ENCODE peak calls at places on chromosome 15, in four cellular contexts. One of them, this sample, is unnamed.

GRCh38 chr15:80599359-80599758 is 95.8 kb upstream of the ABHD17C start:
- DNase-seq in tibial artery: no peak
- DNase-seq in psoas muscle: no peak
- DNase-seq in CD8-positive, alpha-beta T cell: no peak
- DNase-seq in this sample: no peak

GRCh38 chr15:65418596-65418995 is 4.2 kb downstream of the IGDCC4 start:
- DNase-seq in CD8-positive, alpha-beta T cell: no peak
- DNase-seq in tibial artery: no peak
- DNase-seq in psoas muscle: no peak
- DNase-seq in this sample: no peak

GRCh38 chr15:65646486-65646885 is 24.7 kb downstream of the SLC24A1 start:
- DNase-seq in tibial artery: no peak
- DNase-seq in psoas muscle: no peak
- DNase-seq in CD8-positive, alpha-beta T cell: no peak
- DNase-seq in this sample: no peak

GRCh38 chr15:45573961-45574629 is 13.1 kb upstream of the BLOC1S6 start:
- DNase-seq in psoas muscle: no peak
- DNase-seq in tibial artery: no peak
- DNase-seq in CD8-positive, alpha-beta T cell: no peak
- DNase-seq in this sample: no peak

GRCh38 chr15:49888341-49888693 is 230.7 kb downstream of the ATP8B4 start:
- DNase-seq in tibial artery: no peak
- DNase-seq in psoas muscle: no peak
- DNase-seq in CD8-positive, alpha-beta T cell: no peak
- DNase-seq in this sample: no peak

GRCh38 chr15:66741646-66742045 is 39.6 kb downstream of the SMAD6 start:
- DNase-seq in tibial artery: no peak
- DNase-seq in psoas muscle: no peak
- DNase-seq in CD8-positive, alpha-beta T cell: no peak
- DNase-seq in this sample: peak; percentile 15

GRCh38 chr15:63370764-63371163 is 10.9 kb downstream of the CA12 start:
- DNase-seq in CD8-positive, alpha-beta T cell: no peak
- DNase-seq in psoas muscle: no peak
- DNase-seq in tibial artery: no peak
- DNase-seq in this sample: no peak

GRCh38 chr15:47773163-47773562 is 55.9 kb downstream of the SEMA6D start:
- DNase-seq in psoas muscle: no peak
- DNase-seq in tibial artery: no peak
- DNase-seq in CD8-positive, alpha-beta T cell: no peak
- DNase-seq in this sample: no peak

GRCh38 chr15:73483053-73483452 is 40.1 kb downstream of the REC114 start:
- DNase-seq in tibial artery: no peak
- DNase-seq in CD8-positive, alpha-beta T cell: no peak
- DNase-seq in psoas muscle: no peak
- DNase-seq in this sample: no peak

GRCh38 chr15:101140697-101141065 is 111.2 kb downstream of the CHSY1 start:
- DNase-seq in tibial artery: no peak
- DNase-seq in CD8-positive, alpha-beta T cell: no peak
- DNase-seq in psoas muscle: no peak
- DNase-seq in this sample: no peak

GRCh38 chr15:87267798-87268197 is 988.7 kb downstream of the NTRK3 start:
- DNase-seq in tibial artery: no peak
- DNase-seq in CD8-positive, alpha-beta T cell: no peak
- DNase-seq in psoas muscle: no peak
- DNase-seq in this sample: no peak

GRCh38 chr15:68408526-68408925 is 23.4 kb downstream of the ITGA11 start:
- DNase-seq in CD8-positive, alpha-beta T cell: no peak
- DNase-seq in tibial artery: no peak
- DNase-seq in psoas muscle: no peak
- DNase-seq in this sample: no peak

GRCh38 chr15:96553006-96553405 is 222.5 kb downstream of the NR2F2 start:
- DNase-seq in tibial artery: no peak
- DNase-seq in psoas muscle: no peak
- DNase-seq in CD8-positive, alpha-beta T cell: no peak
- DNase-seq in this sample: no peak

GRCh38 chr15:95620934-95621579 is 709.4 kb upstream of the NR2F2 start:
- DNase-seq in CD8-positive, alpha-beta T cell: no peak
- DNase-seq in psoas muscle: no peak
- DNase-seq in tibial artery: no peak
- DNase-seq in this sample: no peak

GRCh38 chr15:84594617-84595290 is 6.1 kb upstream of the ZSCAN2 start:
- DNase-seq in CD8-positive, alpha-beta T cell: no peak
- DNase-seq in tibial artery: no peak
- DNase-seq in psoas muscle: no peak
- DNase-seq in this sample: no peak

GRCh38 chr15:61075741-61076140 is 153.4 kb downstream of the RORA start:
- DNase-seq in tibial artery: no peak
- DNase-seq in psoas muscle: no peak
- DNase-seq in CD8-positive, alpha-beta T cell: no peak
- DNase-seq in this sample: no peak

GRCh38 chr15:68187559-68187958 is 17.6 kb downstream of the CALML4 start:
- DNase-seq in psoas muscle: no peak
- DNase-seq in tibial artery: no peak
- DNase-seq in CD8-positive, alpha-beta T cell: no peak
- DNase-seq in this sample: no peak

GRCh38 chr15:73900129-73900712 is 26.0 kb upstream of the LOXL1 start:
- DNase-seq in psoas muscle: no peak
- DNase-seq in CD8-positive, alpha-beta T cell: no peak
- DNase-seq in tibial artery: peak; percentile 71
- DNase-seq in this sample: no peak

GRCh38 chr15:33654859-33655258 is 313.4 kb upstream of the CHRM5 start:
- DNase-seq in CD8-positive, alpha-beta T cell: no peak
- DNase-seq in tibial artery: no peak
- DNase-seq in psoas muscle: no peak
- DNase-seq in this sample: no peak

GRCh38 chr15:61112231-61112630 is 116.9 kb downstream of the RORA start:
- DNase-seq in tibial artery: no peak
- DNase-seq in CD8-positive, alpha-beta T cell: no peak
- DNase-seq in psoas muscle: no peak
- DNase-seq in this sample: no peak

GRCh38 chr15:25714538-25714840 is 148.6 kb downstream of the ATP10A start:
- DNase-seq in psoas muscle: no peak
- DNase-seq in tibial artery: peak; percentile 35
- DNase-seq in CD8-positive, alpha-beta T cell: no peak
- DNase-seq in this sample: no peak

GRCh38 chr15:85708402-85708932 is 86.3 kb downstream of the KLHL25 start:
- DNase-seq in CD8-positive, alpha-beta T cell: no peak
- DNase-seq in psoas muscle: no peak
- DNase-seq in tibial artery: no peak
- DNase-seq in this sample: no peak

GRCh38 chr15:71802770-71803169 is 7.6 kb upstream of the NR2E3 start:
- DNase-seq in CD8-positive, alpha-beta T cell: no peak
- DNase-seq in tibial artery: no peak
- DNase-seq in psoas muscle: no peak
- DNase-seq in this sample: no peak

GRCh38 chr15:32994810-32995424 is 199.6 kb downstream of the FMN1 start:
- DNase-seq in CD8-positive, alpha-beta T cell: no peak
- DNase-seq in psoas muscle: no peak
- DNase-seq in tibial artery: no peak
- DNase-seq in this sample: no peak

GRCh38 chr15:74124196-74124595 is 6.2 kb upstream of the ISLR2 start:
- DNase-seq in CD8-positive, alpha-beta T cell: no peak
- DNase-seq in tibial artery: no peak
- DNase-seq in psoas muscle: no peak
- DNase-seq in this sample: no peak

GRCh38 chr15:59996498-59997041 is 7.5 kb upstream of the FOXB1 start:
- DNase-seq in psoas muscle: no peak
- DNase-seq in CD8-positive, alpha-beta T cell: no peak
- DNase-seq in tibial artery: no peak
- DNase-seq in this sample: no peak

GRCh38 chr15:24877174-24877573 is 77.6 kb upstream of the SNRPN start:
- DNase-seq in psoas muscle: no peak
- DNase-seq in tibial artery: no peak
- DNase-seq in CD8-positive, alpha-beta T cell: no peak
- DNase-seq in this sample: no peak

GRCh38 chr15:39195988-39196486 is 384.8 kb upstream of the THBS1 start:
- DNase-seq in psoas muscle: no peak
- DNase-seq in CD8-positive, alpha-beta T cell: no peak
- DNase-seq in tibial artery: no peak
- DNase-seq in this sample: no peak

GRCh38 chr15:41513282-41514227 is at the start of gene LTK:
- DNase-seq in tibial artery: no peak
- DNase-seq in psoas muscle: no peak
- DNase-seq in CD8-positive, alpha-beta T cell: no peak
- DNase-seq in this sample: no peak

GRCh38 chr15:65392368-65392767 is 14.6 kb upstream of the IGDCC3 start:
- DNase-seq in psoas muscle: peak; percentile 22
- DNase-seq in tibial artery: no peak
- DNase-seq in CD8-positive, alpha-beta T cell: no peak
- DNase-seq in this sample: no peak

GRCh38 chr15:65365229-65365628 is 12.6 kb downstream of the IGDCC3 start:
- DNase-seq in tibial artery: no peak
- DNase-seq in psoas muscle: no peak
- DNase-seq in CD8-positive, alpha-beta T cell: no peak
- DNase-seq in this sample: no peak

GRCh38 chr15:50181206-50181982 is 602 bp upstream of the SLC27A2 start:
- DNase-seq in tibial artery: no peak
- DNase-seq in CD8-positive, alpha-beta T cell: no peak
- DNase-seq in psoas muscle: no peak
- DNase-seq in this sample: no peak

GRCh38 chr15:74389115-74390048 is 21.9 kb upstream of the CYP11A1 start:
- DNase-seq in tibial artery: no peak
- DNase-seq in CD8-positive, alpha-beta T cell: no peak
- DNase-seq in psoas muscle: no peak
- DNase-seq in this sample: no peak

DNA sequence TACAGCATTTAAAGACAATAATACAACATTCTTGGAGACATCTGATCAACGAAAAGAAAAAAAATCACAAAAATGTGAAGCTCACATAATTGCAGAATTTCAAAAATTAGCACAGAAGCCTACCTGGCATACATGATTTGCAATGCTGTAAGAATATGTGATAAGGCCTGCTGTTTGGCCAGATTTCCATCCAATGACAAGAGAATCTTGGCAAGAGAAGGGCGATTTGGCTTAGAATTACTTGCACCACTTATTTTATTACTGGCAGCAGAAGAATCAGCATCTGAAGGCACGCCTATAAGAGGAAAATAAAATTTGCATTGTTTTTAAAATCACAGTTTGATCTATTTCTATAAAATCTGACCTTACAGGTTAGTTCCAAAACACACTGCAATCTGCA is 70.2 kb upstream of the OCA2 start:
- DNase-seq in tibial artery: no peak
- DNase-seq in psoas muscle: no peak
- DNase-seq in CD8-positive, alpha-beta T cell: no peak
- DNase-seq in this sample: no peak
- H3K27me3 ChIP-seq in tibial artery: no peaks in the 10 kb centered on the region
- H3K27me3 ChIP-seq in psoas muscle: no peaks in the 10 kb centered on the region
- H3K27me3 ChIP-seq in CD8-positive, alpha-beta T cell: no peaks in the 10 kb centered on the region
- H3K27me3 ChIP-seq in this sample: no peaks in the 10 kb centered on the region

GRCh38 chr15:98754283-98755022 is 106.1 kb downstream of the IGF1R start:
- DNase-seq in tibial artery: no peak
- DNase-seq in CD8-positive, alpha-beta T cell: no peak
- DNase-seq in psoas muscle: no peak
- DNase-seq in this sample: no peak
- H3K27ac ChIP-seq in tibial artery: peak overlapping the region; percentile 24
- H3K27ac ChIP-seq in CD8-positive, alpha-beta T cell: no peak overlapping the region
- H3K27ac ChIP-seq in psoas muscle: no peak overlapping the region
- H3K27ac ChIP-seq in this sample: no peak overlapping the region

DNA sequence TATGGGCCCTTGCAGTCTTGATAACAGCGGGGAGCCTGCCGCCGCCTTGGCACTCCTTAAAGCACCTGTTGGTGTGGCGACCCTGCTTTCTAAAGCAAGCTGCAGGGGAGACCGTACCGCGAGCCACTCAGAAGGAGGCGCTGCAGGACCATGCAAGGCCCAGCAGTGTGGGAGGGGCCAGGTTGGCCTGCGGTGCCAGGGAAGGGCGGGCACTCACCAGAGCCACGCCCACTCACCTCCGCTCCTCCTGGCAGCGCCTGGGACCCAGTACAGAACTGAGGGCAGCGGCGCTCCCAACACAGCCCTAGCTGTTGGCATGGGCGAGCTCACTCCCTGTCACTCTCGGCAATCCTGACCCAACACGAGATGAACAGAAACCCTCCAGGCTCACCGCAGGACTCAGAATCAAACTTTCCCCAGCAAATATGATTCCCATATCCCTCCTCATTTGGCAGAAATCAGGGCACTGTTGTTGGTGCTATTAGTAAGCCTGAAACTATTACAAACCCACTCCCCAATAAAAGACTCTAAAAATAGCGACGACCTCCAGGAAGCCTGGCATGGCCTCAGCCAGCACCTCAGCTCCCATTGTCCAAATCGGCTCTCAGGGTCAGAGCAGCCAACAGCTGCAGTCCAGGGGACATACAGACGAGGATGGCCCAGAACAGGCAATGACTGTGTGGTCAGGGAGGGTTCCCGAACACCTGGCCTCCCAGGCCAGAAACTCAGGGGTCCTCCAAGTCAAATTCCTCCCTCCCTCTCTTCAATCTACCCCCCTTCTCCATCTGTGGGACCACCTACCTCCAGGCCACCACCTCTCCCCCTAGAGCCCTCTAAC is 77.2 kb downstream of the TBC1D2B start:
- DNase-seq in tibial artery: peak; percentile 74
- DNase-seq in psoas muscle: peak; percentile 90
- DNase-seq in CD8-positive, alpha-beta T cell: peak; percentile 82
- DNase-seq in this sample: peak; percentile 94
- TF ChIP-seq CTCF in tibial artery: peak; percentile 30
- TF ChIP-seq CTCF in psoas muscle: peak; percentile 66
- TF ChIP-seq CTCF in CD8-positive, alpha-beta T cell: peak; percentile 52
- TF ChIP-seq CTCF in this sample: peak; percentile 98

GRCh38 chr15:81781316-81781868 is 264.4 kb downstream of the MEX3B start:
- DNase-seq in CD8-positive, alpha-beta T cell: no peak
- DNase-seq in psoas muscle: no peak
- DNase-seq in tibial artery: no peak
- DNase-seq in this sample: no peak

GRCh38 chr15:81783586-81783985 is 262.2 kb downstream of the MEX3B start:
- DNase-seq in tibial artery: no peak
- DNase-seq in CD8-positive, alpha-beta T cell: no peak
- DNase-seq in psoas muscle: no peak
- DNase-seq in this sample: no peak

GRCh38 chr15:81785181-81785580 is 260.6 kb downstream of the MEX3B start:
- DNase-seq in tibial artery: no peak
- DNase-seq in CD8-positive, alpha-beta T cell: no peak
- DNase-seq in psoas muscle: no peak
- DNase-seq in this sample: no peak

GRCh38 chr15:81784751-81785150 is 261.1 kb downstream of the MEX3B start:
- DNase-seq in psoas muscle: no peak
- DNase-seq in CD8-positive, alpha-beta T cell: no peak
- DNase-seq in tibial artery: no peak
- DNase-seq in this sample: no peak

DNA sequence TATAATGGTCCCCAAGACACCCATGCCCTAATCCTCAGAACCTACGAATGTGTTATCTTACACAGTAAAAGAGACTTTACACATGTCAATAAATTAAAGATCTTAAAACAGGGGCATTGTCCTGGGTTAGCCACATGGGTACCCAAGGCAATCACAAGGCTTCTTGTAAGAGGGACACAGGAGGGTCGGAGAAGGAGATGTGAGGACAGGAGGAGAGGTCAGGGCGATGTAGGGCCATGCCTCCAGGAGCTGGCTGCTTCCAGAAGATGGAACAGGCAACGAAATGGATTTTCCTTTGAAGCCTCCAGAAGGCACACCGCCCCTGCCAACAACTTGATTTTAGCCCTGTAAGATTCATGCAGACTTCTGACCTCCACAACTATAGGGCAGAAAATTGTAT is 262.7 kb downstream of the MEX3B start:
- DNase-seq in CD8-positive, alpha-beta T cell: no peak
- DNase-seq in tibial artery: no peak
- DNase-seq in psoas muscle: no peak
- DNase-seq in this sample: no peak
- H3K27me3 ChIP-seq in CD8-positive, alpha-beta T cell: no peaks in the 10 kb centered on the region
- H3K27me3 ChIP-seq in tibial artery: no peaks in the 10 kb centered on the region
- H3K27me3 ChIP-seq in psoas muscle: no peaks in the 10 kb centered on the region
- H3K27me3 ChIP-seq in this sample: no peaks in the 10 kb centered on the region

This sample was measured in Peyer's patch.